ENCODE peak calls at places on chromosomes 16 and 17, in seven cellular contexts. O is iPS-NIHi11; F is T-helper 1 cell; X is activated CD8-positive, alpha-beta memory T cell treated with anti-CD3 and anti-CD28 coated beads for 4 hours; N is A172; W is NCI-H1105 treated with DMSO at 0.1 percent for 48 hours; E is HCEC 1CT. Z is an unnamed sample.

GRCh38 chr16:68384293-68385255 is 63.7 kb downstream of the SMPD3 start:
- DNase-seq in E (no peak), W (no peak), X (no peak), N (no peak), F (no peak), O (peak), Z (peak)

GRCh38 chr16:53509906-53510703 is 7.1 kb upstream of the AKTIP start:
- DNase-seq in N (peak), E (peak), W (peak), O (peak), F (peak), X (no peak), Z (peak)

GRCh38 chr17:38980455-38981217 is 13.4 kb upstream of the FBXO47 start:
- DNase-seq in N (no peak), X (no peak), O (no peak), F (no peak), W (no peak), E (peak), Z (no peak)

GRCh38 chr17:57939797-57940196 is 15.4 kb downstream of the CUEDC1 start:
- DNase-seq in O (no peak), E (no peak), W (peak), F (no peak), X (no peak), N (no peak), Z (peak)

GRCh38 chr16:11240636-11241473 is 15.1 kb downstream of the SOCS1 start:
- DNase-seq in O (no peak), F (no peak), E (no peak), W (no peak), X (no peak), N (no peak), Z (no peak)

GRCh38 chr16:4578961-4579530 is 22.9 kb downstream of the C16orf96 start:
- DNase-seq in W (peak), O (no peak), E (no peak), N (no peak), X (no peak), F (no peak), Z (no peak)

GRCh38 chr17:51430581-51430980 is 170.2 kb downstream of the UTP18 start:
- DNase-seq in W (no peak), F (no peak), X (no peak), O (no peak), N (no peak), E (no peak), Z (no peak)

GRCh38 chr17:48236681-48237134 is 129.1 kb downstream of the SNX11 start:
- DNase-seq in W (no peak), N (peak), O (no peak), E (peak), F (no peak), X (no peak), Z (peak)

GRCh38 chr17:63291243-63291642 is 154.9 kb downstream of the CYB561 start:
- DNase-seq in F (no peak), X (no peak), E (peak), O (no peak), W (no peak), N (no peak), Z (no peak)

GRCh38 chr17:72681844-72682243 is 410.6 kb downstream of the SLC39A11 start:
- DNase-seq in X (no peak), O (no peak), W (no peak), N (no peak), F (no peak), E (no peak), Z (no peak)

GRCh38 chr16:2250652-2251280 is 621 bp downstream of the ECI1 start:
- DNase-seq in F (no peak), N (peak), W (no peak), X (no peak), E (peak), O (no peak), Z (no peak)

GRCh38 chr16:15435216-15435864 is 952 bp downstream of the BMERB1 start:
- DNase-seq in N (no peak), O (peak), X (no peak), E (no peak), W (peak), F (no peak), Z (no peak)

GRCh38 chr16:87880117-87880696 is 10.9 kb upstream of the SLC7A5 start:
- DNase-seq in E (no peak), F (no peak), O (no peak), N (no peak), W (no peak), X (no peak), Z (no peak)

GRCh38 chr16:53502331-53503269 is at the start of gene AKTIP:
- DNase-seq in W (no peak), F (peak), O (peak), N (peak), X (no peak), E (peak), Z (peak)

GRCh38 chr16:63652091-63652490 is 1469.8 kb downstream of the CDH11 start:
- DNase-seq in F (no peak), N (no peak), O (no peak), W (no peak), E (no peak), X (no peak), Z (no peak)

GRCh38 chr17:74827800-74828199 is 31.9 kb downstream of the GRIN2C start:
- DNase-seq in O (no peak), E (no peak), N (no peak), X (no peak), F (no peak), W (no peak), Z (no peak)

GRCh38 chr17:30780343-30780742 is 44.1 kb downstream of the CRLF3 start:
- DNase-seq in X (no peak), N (no peak), F (no peak), O (no peak), E (no peak), W (no peak), Z (peak)

GRCh38 chr17:4221899-4222659 is 41.7 kb downstream of the ANKFY1 start:
- DNase-seq in X (no peak), N (no peak), O (no peak), W (no peak), E (no peak), F (no peak), Z (no peak)

GRCh38 chr16:66275795-66276428 is 90.6 kb upstream of the CDH5 start:
- DNase-seq in W (peak), O (peak), N (peak), E (peak), F (no peak), X (no peak), Z (peak)

GRCh38 chr16:24499193-24499814 is 40.1 kb upstream of the RBBP6 start:
- DNase-seq in O (peak), F (no peak), N (peak), E (peak), X (no peak), W (no peak), Z (peak)

GRCh38 chr17:80001376-80001775 is 34.3 kb downstream of the TBC1D16 start:
- DNase-seq in F (no peak), O (no peak), N (no peak), W (no peak), E (no peak), X (no peak), Z (no peak)

GRCh38 chr16:24729967-24730815 is 740 bp downstream of the TNRC6A start:
- DNase-seq in N (peak), F (no peak), W (peak), X (no peak), O (peak), E (no peak), Z (peak)

GRCh38 chr17:70905796-70906195 is 736.5 kb downstream of the KCNJ2 start:
- DNase-seq in O (peak), X (no peak), N (peak), W (no peak), E (peak), F (no peak), Z (no peak)

GRCh38 chr17:42989146-42989545 is 8.8 kb downstream of the RUNDC1 start:
- DNase-seq in O (no peak), N (no peak), E (peak), X (no peak), F (no peak), W (no peak), Z (no peak)

GRCh38 chr16:19092653-19093410 is 20.9 kb upstream of the ITPRIPL2 start:
- DNase-seq in W (no peak), E (no peak), N (no peak), X (no peak), F (no peak), O (no peak), Z (no peak)

GRCh38 chr16:16025214-16025968 is 76.0 kb downstream of the ABCC1 start:
- DNase-seq in O (no peak), E (peak), N (peak), W (no peak), X (peak), F (no peak), Z (peak)

GRCh38 chr17:76957600-76958464 is 89.6 kb downstream of the MGAT5B start:
- DNase-seq in O (no peak), X (no peak), F (no peak), E (peak), W (no peak), N (no peak), Z (no peak)

GRCh38 chr16:1709356-1709755 is 3.4 kb downstream of the MAPK8IP3 start:
- DNase-seq in N (no peak), E (no peak), X (no peak), W (no peak), O (no peak), F (no peak), Z (no peak)

GRCh38 chr16:84048306-84048705 is 5.7 kb upstream of the SLC38A8 start:
- DNase-seq in X (no peak), N (no peak), E (no peak), F (no peak), W (no peak), O (no peak), Z (no peak)

GRCh38 chr17:49578963-49579500 is 3.4 kb downstream of the NXPH3 start:
- DNase-seq in F (no peak), W (no peak), X (no peak), N (no peak), E (no peak), O (no peak), Z (no peak)

GRCh38 chr17:63530557-63531021 is 7.4 kb downstream of the KCNH6 start:
- DNase-seq in F (no peak), X (no peak), O (no peak), W (no peak), N (no peak), E (no peak), Z (no peak)

GRCh38 chr17:69609495-69610315 is 195.2 kb downstream of the MAP2K6 start:
- DNase-seq in E (peak), N (peak), F (no peak), O (peak), X (no peak), W (peak), Z (peak)

GRCh38 chr16:83588070-83588469 is 219.7 kb upstream of the HSBP1 start:
- DNase-seq in O (no peak), W (no peak), N (no peak), X (no peak), E (no peak), F (no peak), Z (no peak)

GRCh38 chr17:73338050-73338491 is 26.3 kb upstream of the CDC42EP4 start:
- DNase-seq in O (no peak), N (peak), W (no peak), F (no peak), X (no peak), E (no peak), Z (no peak)

GRCh38 chr17:71180801-71181385 is 939.9 kb upstream of the SOX9 start:
- DNase-seq in N (peak), F (no peak), W (peak), O (peak), X (no peak), E (peak), Z (no peak)

GRCh38 chr17:70539172-70539924 is 370.0 kb downstream of the KCNJ2 start:
- DNase-seq in N (no peak), W (no peak), X (no peak), E (no peak), F (no peak), O (peak), Z (no peak)

GRCh38 chr17:15341385-15341849 is at the start of gene TEKT3:
- DNase-seq in W (peak), F (no peak), X (no peak), O (peak), E (peak), N (peak), Z (no peak)